ENCODE peak calls at places on chromosomes 13 and 19, in six cellular contexts. W is GM12878, H is H1, C is GM12892, L is K562, D is HepG2. Y is an unnamed sample.

GRCh38 chr13:31073859-31074718 is 87.6 kb downstream of the HSPH1 start:
- DNase-seq in L (no peak), D (no peak), W (peak), H (no peak), C (peak), Y (peak)

GRCh38 chr13:113527272-113527958 is 36.9 kb upstream of the DCUN1D2 start:
- DNase-seq in D (no peak), W (no peak), L (no peak), C (no peak), H (no peak), Y (no peak)

GRCh38 chr13:46633416-46633815 is 80.4 kb downstream of the LRCH1 start:
- DNase-seq in C (no peak), H (no peak), D (peak), W (no peak), L (no peak), Y (no peak)

GRCh38 chr19:37218592-37218935 is 550 bp downstream of the ZNF383 start:
- DNase-seq in H (no peak), D (no peak), W (peak), C (no peak), L (no peak), Y (no peak)

GRCh38 chr19:46043519-46043918 is 2.7 kb upstream of the IGFL4 start:
- DNase-seq in L (no peak), H (no peak), C (no peak), D (no peak), W (no peak), Y (no peak)

GRCh38 chr19:38735257-38735686 is 9.0 kb downstream of the CAPN12 start:
- DNase-seq in H (no peak), D (no peak), C (no peak), W (no peak), L (peak), Y (no peak)

GRCh38 chr19:46466536-46467199 is 4.7 kb downstream of the PNMA8A start:
- DNase-seq in H (no peak), L (no peak), W (peak), D (no peak), C (no peak), Y (no peak)

GRCh38 chr19:10797541-10798256 is 38.3 kb downstream of the TMED1 start:
- DNase-seq in C (peak), W (peak), D (no peak), H (no peak), L (no peak), Y (no peak)

GRCh38 chr13:41416276-41416675 is 41.1 kb upstream of the RGCC start:
- DNase-seq in D (no peak), L (no peak), H (no peak), C (no peak), W (no peak), Y (no peak)

GRCh38 chr13:20475927-20476691 is 49.5 kb downstream of the CRYL1 start:
- DNase-seq in D (no peak), L (no peak), C (peak), W (peak), H (no peak), Y (peak)

GRCh38 chr13:60267498-60268202 is 103.9 kb upstream of the DIAPH3 start:
- DNase-seq in L (no peak), W (no peak), H (no peak), D (no peak), C (no peak), Y (no peak)

GRCh38 chr19:38386968-38387549 is 775 bp downstream of the GGN start:
- DNase-seq in W (no peak), D (no peak), C (no peak), H (no peak), L (peak), Y (no peak)

GRCh38 chr13:40340368-40341085 is 325.9 kb downstream of the FOXO1 start:
- DNase-seq in W (no peak), C (no peak), L (no peak), H (no peak), D (no peak), Y (no peak)

GRCh38 chr19:15629003-15629880 is 11.5 kb upstream of the CYP4F3 start:
- DNase-seq in W (peak), L (peak), H (no peak), D (peak), C (peak), Y (peak)

GRCh38 chr13:102940770-102941169 is 94.9 kb downstream of the ERCC5 start:
- DNase-seq in C (no peak), L (no peak), W (no peak), H (no peak), D (no peak), Y (no peak)

GRCh38 chr13:46100191-46100877 is 4.5 kb downstream of the CPB2 start:
- DNase-seq in W (no peak), L (no peak), H (no peak), C (no peak), D (no peak), Y (no peak)

GRCh38 chr19:2083174-2083854 is 12.8 kb downstream of the MOB3A start:
- DNase-seq in L (no peak), H (no peak), W (no peak), C (peak), D (no peak), Y (no peak)

GRCh38 chr19:45451181-45451849 is 16.5 kb upstream of the FOSB start:
- DNase-seq in W (no peak), L (no peak), C (no peak), H (no peak), D (no peak), Y (no peak)

GRCh38 chr19:10808937-10809655 is 26.9 kb downstream of the TMED1 start:
- DNase-seq in C (no peak), W (no peak), L (peak), H (no peak), D (no peak), Y (no peak)

GRCh38 chr19:21848706-21849105 is 12.7 kb upstream of the ZNF43 start:
- DNase-seq in H (no peak), L (no peak), C (no peak), W (no peak), D (no peak), Y (no peak)

GRCh38 chr19:8355631-8356402 is 8.1 kb upstream of the ANGPTL4 start:
- DNase-seq in W (no peak), D (peak), H (no peak), C (no peak), L (peak), Y (no peak)
- TF ChIP-seq TAF1 in W (no peak), D (no peak), H (no peak), C (no peak), L (no peak), Y (no peak)

GRCh38 chr13:99198630-99199029 is 2.0 kb upstream of the UBAC2 start:
- DNase-seq in D (no peak), H (no peak), W (no peak), L (no peak), C (no peak), Y (no peak)

GRCh38 chr13:99197257-99197651 is 3.4 kb upstream of the UBAC2 start:
- DNase-seq in C (no peak), W (no peak), D (no peak), L (no peak), H (no peak), Y (no peak)

GRCh38 chr13:99199541-99200432 is 867 bp upstream of the UBAC2 start:
- DNase-seq in H (no peak), L (peak), C (no peak), W (no peak), D (no peak), Y (no peak)

GRCh38 chr13:99203601-99204579 is 3.2 kb downstream of the UBAC2 start:
- DNase-seq in W (no peak), L (no peak), H (no peak), C (no peak), D (no peak), Y (no peak)

GRCh38 chr13:99200433-99201167 is at the start of gene UBAC2:
- DNase-seq in L (peak), C (peak), H (peak), W (peak), D (peak), Y (peak)
- TF ChIP-seq POLR2A in L (peak), C (peak), H (peak), W (peak), D (peak), Y (peak)

GRCh38 chr13:50576156-50576555 is 267.3 kb downstream of the DLEU7 start:
- DNase-seq in C (no peak), W (no peak), H (no peak), L (no peak), D (no peak), Y (no peak)

GRCh38 chr13:50575138-50575537 is 268.4 kb downstream of the DLEU7 start:
- DNase-seq in L (no peak), H (no peak), C (no peak), W (no peak), D (peak), Y (no peak)

GRCh38 chr13:50572129-50572528 is 271.4 kb downstream of the DLEU7 start:
- DNase-seq in L (no peak), D (no peak), C (no peak), H (no peak), W (no peak), Y (no peak)

GRCh38 chr13:50573046-50573445 is 270.4 kb downstream of the DLEU7 start:
- DNase-seq in D (no peak), C (no peak), L (no peak), W (no peak), H (no peak), Y (no peak)

GRCh38 chr13:50574731-50575130 is 268.8 kb downstream of the DLEU7 start:
- DNase-seq in C (no peak), W (no peak), L (no peak), D (no peak), H (no peak), Y (no peak)
- TF ChIP-seq TAF1 in C (no peak), W (no peak), L (no peak), D (no peak), H (no peak), Y (no peak)

DNA sequence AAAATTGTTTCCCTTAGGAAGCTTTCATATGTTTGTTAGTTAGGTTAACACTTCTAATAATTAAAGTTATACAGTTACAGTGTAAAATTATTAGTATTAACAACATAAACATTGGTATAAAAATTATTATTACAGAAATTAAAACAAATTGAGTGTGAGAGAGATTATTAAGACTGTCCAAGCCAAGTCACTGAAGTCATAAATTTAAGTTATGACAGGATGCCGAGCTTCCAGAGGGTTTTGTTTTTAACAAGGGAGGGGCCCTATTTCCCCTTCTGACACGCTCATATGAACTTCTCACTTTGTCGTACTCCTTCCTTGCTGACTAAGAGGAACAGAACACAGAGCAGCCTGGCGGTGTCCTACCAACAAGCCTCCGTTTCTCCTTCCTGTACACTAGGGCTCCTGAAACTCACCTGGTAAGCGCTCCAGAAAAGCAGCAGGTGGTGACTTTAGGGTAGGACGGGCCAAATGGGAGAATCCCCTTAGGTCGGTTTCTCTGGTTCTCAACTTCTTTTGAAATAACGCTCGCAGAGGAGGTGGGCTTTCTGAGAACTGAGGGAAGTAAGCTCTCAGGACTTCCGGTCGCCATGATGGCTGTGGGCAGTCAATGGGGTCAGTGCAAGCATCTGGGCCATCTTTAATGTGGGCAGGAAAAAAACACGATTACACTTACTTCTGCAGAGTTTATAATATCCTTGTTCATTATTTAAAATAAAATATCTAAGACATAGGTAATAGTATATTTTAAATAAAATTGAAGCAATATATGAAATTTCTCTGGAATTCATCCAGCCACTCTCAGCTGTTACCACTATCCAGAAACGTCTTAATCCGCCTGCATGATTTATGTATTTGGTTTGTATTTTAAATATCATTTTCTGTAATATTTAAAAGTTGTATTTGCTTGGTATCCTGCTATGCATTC is at the start of gene CARD8:
- DNase-seq in W (peak), D (peak), L (peak), H (peak), C (no peak), Y (no peak)
- TF ChIP-seq POLR2A in W (peak), D (peak), L (peak), H (peak), C (peak), Y (peak)

GRCh38 chr19:53927745-53928144 is 18.7 kb downstream of the CACNG7 start:
- DNase-seq in C (no peak), D (peak), H (peak), W (no peak), L (peak), Y (no peak)
- TF ChIP-seq TAF1 in C (no peak), D (no peak), H (no peak), W (no peak), L (no peak), Y (no peak)

GRCh38 chr19:13099073-13099999 is 3.3 kb downstream of the LYL1 start:
- DNase-seq in W (no peak), H (no peak), C (peak), L (peak), D (no peak), Y (peak)
- TF ChIP-seq POLR2A in W (peak), H (no peak), C (no peak), L (no peak), D (no peak), Y (no peak)

GRCh38 chr19:6115992-6116391 is 5.7 kb upstream of the RFX2 start:
- DNase-seq in W (no peak), C (no peak), H (no peak), D (no peak), L (no peak), Y (no peak)

GRCh38 chr19:6109947-6110346 is 353 bp downstream of the RFX2 start:
- DNase-seq in C (no peak), L (no peak), D (no peak), W (no peak), H (no peak), Y (no peak)

GRCh38 chr19:6116749-6117430 is 6.6 kb upstream of the RFX2 start:
- DNase-seq in D (no peak), C (no peak), W (no peak), H (no peak), L (no peak), Y (no peak)

GRCh38 chr19:6110360-6110977 is at the start of gene RFX2:
- DNase-seq in D (peak), C (peak), L (peak), W (peak), H (peak), Y (peak)

DNA sequence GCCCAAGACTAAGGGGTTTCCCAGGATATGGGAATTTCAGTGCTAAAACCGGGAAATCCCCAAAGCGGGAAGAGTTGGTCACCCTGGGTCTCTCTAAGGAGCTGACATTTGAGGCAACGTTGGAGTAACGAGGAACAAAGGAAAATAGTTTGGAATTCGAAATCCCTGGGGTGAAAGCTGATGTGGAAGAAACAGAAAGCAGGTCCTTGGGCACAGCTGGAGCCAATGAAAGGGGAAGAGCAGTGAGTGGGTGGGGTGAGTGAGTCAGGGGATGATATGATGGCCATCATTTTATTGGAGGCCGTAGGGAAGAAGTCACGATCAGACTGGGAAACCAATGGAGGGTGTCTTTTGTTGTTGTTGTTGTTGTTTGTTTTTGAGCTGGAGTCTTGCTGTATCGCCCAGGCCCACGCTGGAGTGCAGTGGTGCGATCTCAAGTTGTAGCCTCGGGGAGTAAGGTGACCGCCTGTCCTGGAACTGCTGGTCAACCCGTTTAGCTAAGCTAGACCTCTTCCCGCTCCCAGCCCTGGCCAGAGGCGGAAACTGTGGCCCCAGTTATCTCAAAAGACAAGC is 3.4 kb upstream of the RFX2 start:
- DNase-seq in L (no peak), W (no peak), D (no peak), C (no peak), H (no peak), Y (no peak)
- TF ChIP-seq TAF1 in L (no peak), W (no peak), D (no peak), C (no peak), H (no peak), Y (no peak)

GRCh38 chr19:13742756-13743155 is 21.6 kb upstream of the MRI1 start:
- DNase-seq in L (no peak), C (no peak), H (no peak), D (no peak), W (no peak), Y (no peak)

GRCh38 chr19:13747098-13747453 is 17.2 kb upstream of the MRI1 start:
- DNase-seq in L (no peak), W (no peak), D (no peak), C (no peak), H (no peak), Y (no peak)

GRCh38 chr19:13744179-13744578 is 20.1 kb upstream of the MRI1 start:
- DNase-seq in D (no peak), C (no peak), W (no peak), L (no peak), H (no peak), Y (no peak)

GRCh38 chr19:13751436-13751835 is 12.9 kb upstream of the MRI1 start:
- DNase-seq in W (no peak), C (no peak), L (no peak), D (no peak), H (no peak), Y (no peak)

GRCh38 chr19:13748169-13748884 is 16.0 kb upstream of the MRI1 start:
- DNase-seq in L (no peak), C (no peak), H (no peak), D (no peak), W (no peak), Y (no peak)
- TF ChIP-seq POLR2A in L (no peak), C (no peak), H (no peak), D (no peak), W (no peak), Y (no peak)

DNA sequence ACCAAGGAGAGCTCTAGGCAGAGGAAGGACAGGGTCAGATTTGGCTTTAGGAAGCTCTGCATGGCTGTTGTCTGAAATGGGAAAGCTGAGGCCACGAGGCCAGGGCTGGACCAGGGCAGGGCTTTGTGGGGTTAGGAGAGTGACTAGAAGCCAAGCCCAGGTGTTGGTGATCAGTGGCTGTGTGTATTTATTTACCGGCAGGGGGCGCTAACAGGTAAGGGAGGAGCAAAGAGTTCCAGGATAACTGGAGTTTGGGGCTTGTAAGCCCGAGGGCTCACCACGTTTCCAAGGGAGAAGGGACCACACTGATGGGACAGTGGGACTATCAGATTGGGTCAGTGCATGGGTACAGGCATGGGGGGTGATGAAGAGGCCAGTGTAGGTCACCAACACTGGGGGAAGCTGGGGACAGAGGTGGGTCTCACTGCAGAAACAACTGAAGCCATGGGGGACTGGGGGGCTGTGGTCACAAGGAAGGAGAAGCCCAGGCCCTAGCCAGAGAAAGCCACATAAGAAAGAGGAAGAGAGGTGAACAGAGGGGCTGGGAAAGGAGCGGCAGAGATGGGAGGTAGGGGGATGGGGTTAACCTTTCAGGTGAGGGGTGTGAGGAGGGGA is 3.9 kb downstream of the TMEM147 start:
- DNase-seq in C (peak), D (peak), H (no peak), L (peak), W (no peak), Y (peak)
- TF ChIP-seq TAF1 in C (no peak), D (no peak), H (no peak), L (no peak), W (no peak), Y (no peak)

GRCh38 chr13:110257408-110257807 is 49.5 kb downstream of the COL4A1 start:
- DNase-seq in W (no peak), L (no peak), D (no peak), C (no peak), H (no peak), Y (no peak)

GRCh38 chr13:110261166-110262081 is 45.5 kb downstream of the COL4A1 start:
- DNase-seq in C (no peak), L (no peak), D (no peak), W (no peak), H (no peak), Y (no peak)

GRCh38 chr13:110259651-110260050 is 47.3 kb downstream of the COL4A1 start:
- DNase-seq in C (no peak), W (no peak), H (no peak), L (no peak), D (no peak), Y (no peak)

GRCh38 chr13:110256126-110256905 is 50.6 kb downstream of the COL4A1 start:
- DNase-seq in D (no peak), W (no peak), H (no peak), C (no peak), L (no peak), Y (no peak)

GRCh38 chr13:110258876-110259631 is 47.9 kb downstream of the COL4A1 start:
- DNase-seq in C (no peak), W (no peak), D (no peak), L (no peak), H (no peak), Y (no peak)
- TF ChIP-seq POLR2A in C (no peak), W (no peak), D (no peak), L (no peak), H (no peak), Y (no peak)